ENCODE peak calls at places on chromosome 16, in six cellular contexts. One of them, this sample, is unnamed.

GRCh38 chr16:27368358-27368722 is 33.6 kb upstream of the IL21R start:
- DNase-seq in tibial artery: no peak
- DNase-seq in left ventricle myocardium inferior: no peak
- DNase-seq in A549: no peak
- DNase-seq in heart left ventricle: no peak
- DNase-seq in GM10248: no peak
- DNase-seq in this sample: no peak

GRCh38 chr16:12066823-12067222 is 90.3 kb downstream of the SNX29 start:
- DNase-seq in tibial artery: peak
- DNase-seq in left ventricle myocardium inferior: no peak
- DNase-seq in A549: no peak
- DNase-seq in heart left ventricle: no peak
- DNase-seq in GM10248: no peak
- DNase-seq in this sample: no peak

GRCh38 chr16:74309789-74310781 is 13.5 kb downstream of the PSMD7 start:
- DNase-seq in tibial artery: no peak
- DNase-seq in left ventricle myocardium inferior: no peak
- DNase-seq in A549: peak
- DNase-seq in heart left ventricle: no peak
- DNase-seq in GM10248: peak
- DNase-seq in this sample: no peak

GRCh38 chr16:84990782-84991181 is 20.6 kb downstream of the ZDHHC7 start:
- DNase-seq in tibial artery: no peak
- DNase-seq in left ventricle myocardium inferior: no peak
- DNase-seq in A549: no peak
- DNase-seq in heart left ventricle: no peak
- DNase-seq in GM10248: no peak
- DNase-seq in this sample: no peak

GRCh38 chr16:52603015-52603414 is 56.1 kb upstream of the TOX3 start:
- DNase-seq in tibial artery: no peak
- DNase-seq in left ventricle myocardium inferior: no peak
- DNase-seq in A549: no peak
- DNase-seq in heart left ventricle: no peak
- DNase-seq in GM10248: no peak
- DNase-seq in this sample: peak

GRCh38 chr16:88541831-88542230 is 28.4 kb upstream of the ZC3H18 start:
- DNase-seq in tibial artery: no peak
- DNase-seq in left ventricle myocardium inferior: no peak
- DNase-seq in A549: no peak
- DNase-seq in heart left ventricle: no peak
- DNase-seq in GM10248: no peak
- DNase-seq in this sample: no peak

GRCh38 chr16:1820973-1821290 is 5.7 kb downstream of the HAGH start:
- DNase-seq in tibial artery: no peak
- DNase-seq in left ventricle myocardium inferior: no peak
- DNase-seq in A549: no peak
- DNase-seq in heart left ventricle: no peak
- DNase-seq in GM10248: no peak
- DNase-seq in this sample: no peak

GRCh38 chr16:85316944-85317343 is 204.7 kb upstream of the CIBAR2 start:
- DNase-seq in tibial artery: no peak
- DNase-seq in left ventricle myocardium inferior: no peak
- DNase-seq in A549: no peak
- DNase-seq in heart left ventricle: no peak
- DNase-seq in GM10248: no peak
- DNase-seq in this sample: no peak

GRCh38 chr16:75377971-75378386 is 55.3 kb downstream of the CFDP1 start:
- DNase-seq in tibial artery: no peak
- DNase-seq in left ventricle myocardium inferior: no peak
- DNase-seq in A549: peak
- DNase-seq in heart left ventricle: no peak
- DNase-seq in GM10248: no peak
- DNase-seq in this sample: no peak

GRCh38 chr16:63925221-63925620 is 1196.6 kb downstream of the CDH11 start:
- DNase-seq in tibial artery: no peak
- DNase-seq in left ventricle myocardium inferior: no peak
- DNase-seq in A549: no peak
- DNase-seq in heart left ventricle: no peak
- DNase-seq in GM10248: no peak
- DNase-seq in this sample: no peak

GRCh38 chr16:50235581-50235980 is 30.8 kb upstream of the ADCY7 start:
- DNase-seq in tibial artery: no peak
- DNase-seq in left ventricle myocardium inferior: no peak
- DNase-seq in A549: no peak
- DNase-seq in heart left ventricle: no peak
- DNase-seq in GM10248: no peak
- DNase-seq in this sample: no peak

GRCh38 chr16:13148836-13149235 is 247.4 kb downstream of the SHISA9 start:
- DNase-seq in tibial artery: no peak
- DNase-seq in left ventricle myocardium inferior: no peak
- DNase-seq in A549: peak
- DNase-seq in heart left ventricle: no peak
- DNase-seq in GM10248: no peak
- DNase-seq in this sample: no peak

GRCh38 chr16:75703341-75703740 is 2.1 kb upstream of the DUXB start:
- DNase-seq in tibial artery: no peak
- DNase-seq in left ventricle myocardium inferior: no peak
- DNase-seq in A549: no peak
- DNase-seq in heart left ventricle: no peak
- DNase-seq in GM10248: no peak
- DNase-seq in this sample: no peak

GRCh38 chr16:3089717-3090592 is 9.1 kb downstream of the ZSCAN10 start:
- DNase-seq in tibial artery: no peak
- DNase-seq in left ventricle myocardium inferior: no peak
- DNase-seq in A549: no peak
- DNase-seq in heart left ventricle: no peak
- DNase-seq in GM10248: no peak
- DNase-seq in this sample: no peak

GRCh38 chr16:30637952-30638351 is 12.8 kb upstream of the PRR14 start:
- DNase-seq in tibial artery: no peak
- DNase-seq in left ventricle myocardium inferior: no peak
- DNase-seq in A549: peak
- DNase-seq in heart left ventricle: no peak
- DNase-seq in GM10248: no peak
- DNase-seq in this sample: peak

GRCh38 chr16:73949574-73950348 is 346.9 kb upstream of the PSMD7 start:
- DNase-seq in tibial artery: no peak
- DNase-seq in left ventricle myocardium inferior: no peak
- DNase-seq in A549: peak
- DNase-seq in heart left ventricle: no peak
- DNase-seq in GM10248: no peak
- DNase-seq in this sample: peak

GRCh38 chr16:90046971-90047713 is 27.9 kb upstream of the DBNDD1 start:
- DNase-seq in tibial artery: peak
- DNase-seq in left ventricle myocardium inferior: peak
- DNase-seq in A549: no peak
- DNase-seq in heart left ventricle: peak
- DNase-seq in GM10248: peak
- DNase-seq in this sample: no peak

GRCh38 chr16:28180660-28181556 is 30.9 kb downstream of the XPO6 start:
- DNase-seq in tibial artery: no peak
- DNase-seq in left ventricle myocardium inferior: no peak
- DNase-seq in A549: no peak
- DNase-seq in heart left ventricle: no peak
- DNase-seq in GM10248: no peak
- DNase-seq in this sample: no peak

GRCh38 chr16:11142951-11143740 is 112.9 kb downstream of the SOCS1 start:
- DNase-seq in tibial artery: peak
- DNase-seq in left ventricle myocardium inferior: no peak
- DNase-seq in A549: no peak
- DNase-seq in heart left ventricle: no peak
- DNase-seq in GM10248: no peak
- DNase-seq in this sample: no peak

GRCh38 chr16:10608687-10609409 is 28.4 kb upstream of the EMP2 start:
- DNase-seq in tibial artery: no peak
- DNase-seq in left ventricle myocardium inferior: peak
- DNase-seq in A549: no peak
- DNase-seq in heart left ventricle: no peak
- DNase-seq in GM10248: no peak
- DNase-seq in this sample: no peak

GRCh38 chr16:14562691-14563491 is 67.2 kb downstream of the PARN start:
- DNase-seq in tibial artery: no peak
- DNase-seq in left ventricle myocardium inferior: no peak
- DNase-seq in A549: peak
- DNase-seq in heart left ventricle: peak
- DNase-seq in GM10248: no peak
- DNase-seq in this sample: no peak

GRCh38 chr16:63289834-63290460 is 1253.7 kb upstream of the CDH8 start:
- DNase-seq in tibial artery: no peak
- DNase-seq in left ventricle myocardium inferior: no peak
- DNase-seq in A549: peak
- DNase-seq in heart left ventricle: peak
- DNase-seq in GM10248: peak
- DNase-seq in this sample: peak

GRCh38 chr16:10738231-10739077 is 5.2 kb upstream of the NUBP1 start:
- DNase-seq in tibial artery: peak
- DNase-seq in left ventricle myocardium inferior: peak
- DNase-seq in A549: peak
- DNase-seq in heart left ventricle: peak
- DNase-seq in GM10248: peak
- DNase-seq in this sample: no peak

GRCh38 chr16:67716097-67716496 is 3.0 kb downstream of the GFOD2 start:
- DNase-seq in tibial artery: no peak
- DNase-seq in left ventricle myocardium inferior: no peak
- DNase-seq in A549: no peak
- DNase-seq in heart left ventricle: no peak
- DNase-seq in GM10248: no peak
- DNase-seq in this sample: no peak
- TF ChIP-seq CTCF in tibial artery: no peak
- TF ChIP-seq CTCF in left ventricle myocardium inferior: no peak
- TF ChIP-seq CTCF in A549: no peak
- TF ChIP-seq CTCF in heart left ventricle: no peak
- TF ChIP-seq CTCF in GM10248: no peak
- TF ChIP-seq CTCF in this sample: no peak

GRCh38 chr16:56382459-56382858 is 42.9 kb downstream of the AMFR start:
- DNase-seq in tibial artery: no peak
- DNase-seq in left ventricle myocardium inferior: no peak
- DNase-seq in A549: no peak
- DNase-seq in heart left ventricle: no peak
- DNase-seq in GM10248: no peak
- DNase-seq in this sample: no peak

GRCh38 chr16:56384074-56384721 is 41.1 kb downstream of the AMFR start:
- DNase-seq in tibial artery: no peak
- DNase-seq in left ventricle myocardium inferior: no peak
- DNase-seq in A549: no peak
- DNase-seq in heart left ventricle: no peak
- DNase-seq in GM10248: no peak
- DNase-seq in this sample: no peak

GRCh38 chr16:56389554-56389953 is 35.8 kb downstream of the AMFR start:
- DNase-seq in tibial artery: no peak
- DNase-seq in left ventricle myocardium inferior: no peak
- DNase-seq in A549: peak
- DNase-seq in heart left ventricle: no peak
- DNase-seq in GM10248: no peak
- DNase-seq in this sample: no peak

GRCh38 chr16:56382901-56383355 is 42.4 kb downstream of the AMFR start:
- DNase-seq in tibial artery: no peak
- DNase-seq in left ventricle myocardium inferior: no peak
- DNase-seq in A549: peak
- DNase-seq in heart left ventricle: no peak
- DNase-seq in GM10248: no peak
- DNase-seq in this sample: no peak

GRCh38 chr16:56388209-56388608 is 37.1 kb downstream of the AMFR start:
- DNase-seq in tibial artery: no peak
- DNase-seq in left ventricle myocardium inferior: no peak
- DNase-seq in A549: no peak
- DNase-seq in heart left ventricle: no peak
- DNase-seq in GM10248: no peak
- DNase-seq in this sample: no peak
- TF ChIP-seq CTCF in tibial artery: no peak
- TF ChIP-seq CTCF in left ventricle myocardium inferior: no peak
- TF ChIP-seq CTCF in A549: no peak
- TF ChIP-seq CTCF in heart left ventricle: no peak
- TF ChIP-seq CTCF in GM10248: no peak
- TF ChIP-seq CTCF in this sample: no peak

GRCh38 chr16:87060026-87060986 is 256.9 kb downstream of the C16orf95 start:
- DNase-seq in tibial artery: peak
- DNase-seq in left ventricle myocardium inferior: no peak
- DNase-seq in A549: peak
- DNase-seq in heart left ventricle: no peak
- DNase-seq in GM10248: no peak
- DNase-seq in this sample: no peak
- TF ChIP-seq CTCF in tibial artery: peak
- TF ChIP-seq CTCF in left ventricle myocardium inferior: peak
- TF ChIP-seq CTCF in A549: no peak
- TF ChIP-seq CTCF in heart left ventricle: no peak
- TF ChIP-seq CTCF in GM10248: no peak
- TF ChIP-seq CTCF in this sample: no peak

GRCh38 chr16:70253291-70254094 is 1.8 kb upstream of the EXOSC6 start:
- DNase-seq in tibial artery: no peak
- DNase-seq in left ventricle myocardium inferior: no peak
- DNase-seq in A549: peak
- DNase-seq in heart left ventricle: no peak
- DNase-seq in GM10248: no peak
- DNase-seq in this sample: no peak

GRCh38 chr16:70255584-70255983 is 3.8 kb upstream of the EXOSC6 start:
- DNase-seq in tibial artery: peak
- DNase-seq in left ventricle myocardium inferior: no peak
- DNase-seq in A549: no peak
- DNase-seq in heart left ventricle: no peak
- DNase-seq in GM10248: no peak
- DNase-seq in this sample: no peak

GRCh38 chr16:70252355-70252988 is 732 bp upstream of the EXOSC6 start:
- DNase-seq in tibial artery: no peak
- DNase-seq in left ventricle myocardium inferior: no peak
- DNase-seq in A549: peak
- DNase-seq in heart left ventricle: no peak
- DNase-seq in GM10248: no peak
- DNase-seq in this sample: no peak

GRCh38 chr16:70254965-70255286 is 3.2 kb upstream of the EXOSC6 start:
- DNase-seq in tibial artery: no peak
- DNase-seq in left ventricle myocardium inferior: no peak
- DNase-seq in A549: no peak
- DNase-seq in heart left ventricle: no peak
- DNase-seq in GM10248: no peak
- DNase-seq in this sample: no peak

DNA sequence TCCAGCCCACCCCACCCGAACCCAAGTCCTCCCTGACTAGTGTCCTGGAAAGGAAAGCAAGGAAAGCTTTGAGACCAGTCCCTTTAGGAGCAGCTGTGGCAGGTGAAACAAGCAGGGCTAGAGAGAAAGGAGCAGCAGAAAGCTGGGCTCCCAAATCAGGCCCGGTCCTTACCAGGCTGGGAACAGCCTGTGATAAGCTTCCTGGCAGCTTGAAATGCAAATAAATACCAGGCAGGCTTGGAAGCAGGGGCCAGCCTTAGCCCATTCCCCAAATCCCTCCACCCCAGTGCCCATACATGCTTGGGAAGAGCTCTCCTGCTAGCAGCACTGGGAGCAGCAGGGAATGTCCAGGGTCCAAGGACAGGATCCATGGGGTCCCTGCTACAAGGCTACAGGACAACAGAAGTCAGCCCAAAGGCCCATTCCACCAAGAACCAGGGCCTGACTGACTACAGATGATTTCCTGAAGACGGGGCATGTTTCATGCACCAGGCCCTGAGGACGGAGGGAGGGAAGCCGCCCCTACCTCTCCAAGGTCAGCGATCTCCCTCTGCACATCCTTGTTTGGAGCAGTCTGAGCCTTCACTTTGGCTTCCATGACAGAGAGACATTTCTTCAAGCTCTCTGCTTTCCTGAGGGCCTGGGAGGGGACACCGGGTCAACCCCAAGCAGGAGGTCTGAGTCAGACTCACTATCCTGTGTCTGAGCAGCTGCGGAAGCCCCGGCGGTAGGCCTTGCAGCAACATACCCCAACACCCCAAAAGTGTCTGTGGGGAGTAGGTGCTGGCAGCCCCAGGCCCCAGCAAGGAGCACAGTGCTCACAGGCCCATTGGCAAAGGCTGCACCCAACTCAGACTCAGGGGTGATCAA is 2.6 kb upstream of the EXOSC6 start:
- DNase-seq in tibial artery: no peak
- DNase-seq in left ventricle myocardium inferior: no peak
- DNase-seq in A549: no peak
- DNase-seq in heart left ventricle: no peak
- DNase-seq in GM10248: no peak
- DNase-seq in this sample: no peak
- TF ChIP-seq CTCF in tibial artery: no peak
- TF ChIP-seq CTCF in left ventricle myocardium inferior: no peak
- TF ChIP-seq CTCF in A549: no peak
- TF ChIP-seq CTCF in heart left ventricle: no peak
- TF ChIP-seq CTCF in GM10248: no peak
- TF ChIP-seq CTCF in this sample: no peak

This sample was measured in LNCaP clone FGC.